ENCODE peak calls at places on chromosomes 11 and 22, in ten cellular contexts. R is HCEC 1CT; X is MG63; L is M059J; H is foreskin keratinocyte; U is GM04504; D is mesenteric fat pad; W is T-cell; Y is activated gamma-delta T cell treated with Interleukin-2 at 50 U/mL for 16 hours; T is stimulated activated CD4-positive, alpha-beta T cell treated with anti-CD3 and anti-CD28 coated beads, Interleukin-15, amount 100 ng/mL, for 24 hours. E is an unnamed sample.

GRCh38 chr11:109853156-109853776 is 239.9 kb upstream of the ZC3H12C start:
- DNase-seq in D (no peak), T (no peak), R (peak; percentile 66), Y (no peak), L (peak; percentile 71), X (no peak), H (no peak), W (no peak), U (peak; percentile 60), E (no peak)

GRCh38 chr11:126891556-126892217 is 108.9 kb downstream of the KIRREL3 start:
- DNase-seq in R (no peak), H (no peak), L (peak; percentile 51), Y (no peak), X (peak; percentile 81), U (no peak), D (no peak), T (no peak), W (no peak), E (no peak)

GRCh38 chr11:101949846-101950245 is 33.5 kb upstream of the ANGPTL5 start:
- DNase-seq in R (no peak), U (no peak), X (no peak), H (no peak), T (no peak), W (no peak), L (no peak), Y (no peak), D (no peak), E (no peak)

GRCh38 chr22:29478326-29479276 is 1.4 kb upstream of the NEFH start:
- DNase-seq in R (no peak), U (no peak), W (peak; percentile 37), H (no peak), L (no peak), X (no peak), D (no peak), T (peak; percentile 28), Y (no peak), E (no peak)

GRCh38 chr22:47160781-47161520 is 398.5 kb downstream of the TBC1D22A start:
- DNase-seq in D (peak; percentile 72), Y (no peak), W (no peak), U (no peak), H (no peak), X (no peak), L (no peak), R (no peak), T (no peak), E (no peak)

GRCh38 chr22:21992593-21993237 is 10.1 kb upstream of the TOP3B start:
- DNase-seq in X (no peak), L (no peak), W (no peak), R (no peak), T (no peak), U (no peak), D (no peak), Y (no peak), H (no peak), E (no peak)

GRCh38 chr11:2531277-2531986 is 86.6 kb downstream of the KCNQ1 start:
- DNase-seq in W (peak; percentile 61), Y (peak; percentile 66), T (peak; percentile 71), L (peak; percentile 47), R (peak; percentile 10), D (no peak), U (peak; percentile 13), X (peak; percentile 21), H (no peak), E (no peak)

GRCh38 chr11:134759314-134759713 is 347.3 kb upstream of the B3GAT1 start:
- DNase-seq in Y (no peak), R (no peak), H (no peak), D (no peak), L (no peak), W (no peak), T (no peak), U (no peak), X (no peak), E (no peak)

GRCh38 chr11:44945639-44946038 is 5.0 kb downstream of the TP53I11 start:
- DNase-seq in U (no peak), L (no peak), X (no peak), D (no peak), T (no peak), Y (no peak), R (no peak), H (no peak), W (no peak), E (no peak)

GRCh38 chr22:19394274-19395050 is 37.1 kb downstream of the HIRA start:
- DNase-seq in X (no peak), L (no peak), H (no peak), D (no peak), U (no peak), T (no peak), Y (no peak), R (no peak), W (no peak), E (no peak)

GRCh38 chr22:17369553-17370035 is 334 bp downstream of the CECR2 start:
- DNase-seq in H (no peak), L (no peak), Y (peak; percentile 8), R (no peak), U (no peak), W (no peak), T (peak; percentile 45), D (no peak), X (peak; percentile 26), E (no peak)

GRCh38 chr22:30843245-30843644 is 125.3 kb downstream of the MORC2 start:
- DNase-seq in T (no peak), D (peak; percentile 26), X (peak; percentile 38), U (no peak), R (no peak), L (peak; percentile 61), Y (no peak), H (no peak), W (no peak), E (no peak)

GRCh38 chr11:122850076-122850631 is 11.9 kb downstream of the CRTAM start:
- DNase-seq in R (no peak), U (no peak), X (peak; percentile 5), H (no peak), D (no peak), T (peak; percentile 50), Y (peak; percentile 34), W (peak; percentile 4), L (peak; percentile 80), E (no peak)

GRCh38 chr11:61340985-61341384 is 8.0 kb downstream of the TKFC start:
- DNase-seq in X (no peak), U (no peak), W (no peak), Y (no peak), T (no peak), D (no peak), H (no peak), L (no peak), R (no peak), E (no peak)

GRCh38 chr22:37270928-37271650 is 11.2 kb upstream of the CYTH4 start:
- DNase-seq in R (peak; percentile 36), D (no peak), U (no peak), T (no peak), X (peak; percentile 57), L (peak; percentile 29), Y (no peak), H (no peak), W (no peak), E (no peak)

GRCh38 chr11:19018901-19019300 is 41.6 kb downstream of the MRGPRX2 start:
- DNase-seq in L (peak; percentile 11), H (no peak), R (no peak), U (no peak), W (no peak), D (no peak), X (no peak), T (no peak), Y (no peak), E (no peak)

GRCh38 chr22:26967282-26967681 is 309.9 kb downstream of the MIAT start:
- DNase-seq in T (no peak), R (no peak), H (no peak), D (no peak), U (no peak), Y (no peak), X (no peak), W (no peak), L (no peak), E (no peak)

GRCh38 chr11:46001427-46002049 is 79.1 kb downstream of the LARGE2 start:
- DNase-seq in U (no peak), H (no peak), T (no peak), X (no peak), W (no peak), Y (no peak), L (peak; percentile 34), R (peak; percentile 28), D (no peak), E (no peak)

GRCh38 chr11:10502770-10503169 is 38.2 kb downstream of the RNF141 start:
- DNase-seq in D (no peak), H (no peak), U (no peak), R (no peak), T (no peak), X (no peak), L (no peak), Y (no peak), W (no peak), E (no peak)

GRCh38 chr11:68659158-68659921 is 25.0 kb upstream of the GAL start:
- DNase-seq in T (no peak), U (peak; percentile 73), Y (no peak), R (peak; percentile 66), D (no peak), L (peak; percentile 95), H (no peak), X (peak; percentile 83), W (no peak), E (no peak)

GRCh38 chr11:27370374-27370773 is 7.4 kb upstream of the CCDC34 start:
- DNase-seq in R (no peak), X (no peak), T (no peak), H (no peak), D (no peak), W (no peak), Y (no peak), L (no peak), U (no peak), E (no peak)

GRCh38 chr22:48277868-48278581 is 1515.6 kb downstream of the TBC1D22A start:
- DNase-seq in W (no peak), X (no peak), Y (no peak), U (no peak), D (peak; percentile 89), R (no peak), L (no peak), H (no peak), T (no peak), E (no peak)

GRCh38 chr11:57735655-57736298 is 5.5 kb upstream of the SELENOH start:
- DNase-seq in Y (no peak), H (no peak), W (no peak), T (no peak), R (no peak), D (no peak), L (no peak), X (no peak), U (no peak), E (no peak)

GRCh38 chr11:65590240-65590738 is 5.3 kb downstream of the KCNK7 start:
- DNase-seq in D (no peak), R (no peak), Y (no peak), L (no peak), T (no peak), U (no peak), X (no peak), H (no peak), W (no peak), E (no peak)

GRCh38 chr11:19380375-19380774 is 139.6 kb upstream of the E2F8 start:
- DNase-seq in D (no peak), Y (no peak), X (peak; percentile 80), T (no peak), H (peak; percentile 84), U (no peak), R (peak; percentile 93), W (no peak), L (peak; percentile 98), E (no peak)

GRCh38 chr11:99937330-99937729 is 749.8 kb upstream of the ARHGAP42 start:
- DNase-seq in R (no peak), X (no peak), W (no peak), U (no peak), T (no peak), L (peak; percentile 61), H (no peak), D (no peak), Y (no peak), E (no peak)

GRCh38 chr11:75280770-75281468 is 40.3 kb downstream of the TPBGL start:
- DNase-seq in T (no peak), R (no peak), U (no peak), D (no peak), X (no peak), H (no peak), L (no peak), Y (no peak), W (no peak), E (no peak)

GRCh38 chr11:35335226-35335625 is 84.1 kb downstream of the SLC1A2 start:
- DNase-seq in L (no peak), X (no peak), T (no peak), U (no peak), R (no peak), D (no peak), W (no peak), H (no peak), Y (no peak), E (no peak)

E was measured in coronary artery.